ENCODE peak calls at places on chromosomes 12 and 14, in six cellular contexts. V, I, A, E, X and R are unnamed samples.
A peak's percentile ranks its signal among the peaks of the same experiment; 100 is the strongest.

GRCh38 chr12:1398673-1399072 is 195.7 kb downstream of the FBXL14 start:
- DNase-seq in V (no peak), I (no peak), A (no peak), E (no peak), X (no peak), R (no peak)

GRCh38 chr12:100359822-100360221 is 2.9 kb downstream of the SLC17A8 start:
- DNase-seq in V (no peak), I (no peak), A (peak; percentile 69), E (no peak), X (no peak), R (no peak)

GRCh38 chr14:77116194-77116817 is 18.2 kb downstream of the CIPC start:
- DNase-seq in V (no peak), I (no peak), A (no peak), E (no peak), X (no peak), R (no peak)

GRCh38 chr12:107513636-107514400 is 171.8 kb upstream of the PWP1 start:
- DNase-seq in V (no peak), I (no peak), A (no peak), E (no peak), X (no peak), R (no peak)

GRCh38 chr14:35261774-35262173 is 30.4 kb upstream of the PSMA6 start:
- DNase-seq in V (no peak), I (no peak), A (no peak), E (no peak), X (no peak), R (no peak)

GRCh38 chr12:122265433-122265832 is 861 bp downstream of the VPS33A start:
- DNase-seq in V (no peak), I (no peak), A (no peak), E (no peak), X (no peak), R (no peak)

GRCh38 chr14:105012171-105012985 is 8.5 kb downstream of the CDCA4 start:
- DNase-seq in V (no peak), I (no peak), A (no peak), E (no peak), X (no peak), R (no peak)

GRCh38 chr12:24470050-24470449 is 478.9 kb downstream of the BCAT1 start:
- DNase-seq in V (no peak), I (no peak), A (peak; percentile 38), E (no peak), X (no peak), R (no peak)

GRCh38 chr12:18277196-18277595 is 15.9 kb downstream of the PIK3C2G start:
- DNase-seq in V (no peak), I (no peak), A (no peak), E (no peak), X (no peak), R (no peak)